ENCODE peak calls at places on chromosome 22, in eight cellular contexts. Y is colonic mucosa; Z is astrocyte of the spinal cord; Q is CD8-positive, alpha-beta T cell; T is RWPE2; W is HCT116; B is adipocyte; V is psoas muscle. X is an unnamed sample.

GRCh38 chr22:28759861-28760560 is 12.5 kb upstream of the CCDC117 start:
- DNase-seq in Y (no peak), Z (peak; percentile 27), Q (no peak), T (no peak), W (no peak), B (no peak), V (no peak), X (no peak)

GRCh38 chr22:28815729-28816128 is 15.4 kb upstream of the XBP1 start:
- DNase-seq in Y (no peak), Z (no peak), Q (no peak), T (no peak), W (no peak), B (no peak), V (no peak), X (no peak)

GRCh38 chr22:29044657-29045176 is 16.9 kb downstream of the C22orf31 start:
- DNase-seq in Y (no peak), Z (peak; percentile 78), Q (no peak), T (no peak), W (no peak), B (peak; percentile 78), V (peak; percentile 69), X (peak; percentile 39)

GRCh38 chr22:46798366-46799057 is 36.1 kb downstream of the TBC1D22A start:
- DNase-seq in Y (peak; percentile 81), Z (peak; percentile 70), Q (peak; percentile 58), T (no peak), W (peak; percentile 29), B (peak; percentile 84), V (peak; percentile 84), X (no peak)

GRCh38 chr22:21448627-21449416 is 18.4 kb upstream of the TMEM191C start:
- DNase-seq in Y (no peak), Z (no peak), Q (no peak), T (peak; percentile 38), W (no peak), B (no peak), V (peak; percentile 48), X (no peak)

GRCh38 chr22:44683237-44683636 is 18.8 kb upstream of the PRR5 start:
- DNase-seq in Y (no peak), Z (no peak), Q (no peak), T (no peak), W (no peak), B (no peak), V (no peak), X (no peak)

GRCh38 chr22:22590136-22590891 is 31.2 kb upstream of the PRAME start:
- DNase-seq in Y (no peak), Z (no peak), Q (no peak), T (no peak), W (no peak), B (no peak), V (no peak), X (no peak)

GRCh38 chr22:23394525-23395326 is 185.4 kb downstream of the IGLL1 start:
- DNase-seq in Y (no peak), Z (no peak), Q (no peak), T (peak; percentile 42), W (no peak), B (no peak), V (peak; percentile 35), X (no peak)

GRCh38 chr22:46766611-46767010 is 4.2 kb downstream of the TBC1D22A start:
- DNase-seq in Y (no peak), Z (no peak), Q (no peak), T (no peak), W (no peak), B (no peak), V (no peak), X (no peak)

GRCh38 chr22:19317865-19318264 is 26.3 kb upstream of the CLTCL1 start:
- DNase-seq in Y (no peak), Z (no peak), Q (no peak), T (no peak), W (no peak), B (no peak), V (no peak), X (no peak)

GRCh38 chr22:23306926-23307325 is 126.6 kb downstream of the BCR start:
- DNase-seq in Y (no peak), Z (no peak), Q (no peak), T (peak; percentile 7), W (no peak), B (no peak), V (no peak), X (no peak)

GRCh38 chr22:30221121-30221992 is 25.2 kb downstream of the LIF start:
- DNase-seq in Y (no peak), Z (no peak), Q (peak; percentile 41), T (no peak), W (no peak), B (no peak), V (no peak), X (no peak)

GRCh38 chr22:47495102-47495501 is 732.7 kb downstream of the TBC1D22A start:
- DNase-seq in Y (no peak), Z (no peak), Q (no peak), T (no peak), W (no peak), B (no peak), V (no peak), X (no peak)

GRCh38 chr22:46484861-46485595 is 52.4 kb downstream of the CELSR1 start:
- DNase-seq in Y (no peak), Z (peak; percentile 56), Q (no peak), T (no peak), W (no peak), B (peak; percentile 86), V (no peak), X (no peak)

GRCh38 chr22:24142241-24142640 is 39.0 kb upstream of the SUSD2 start:
- DNase-seq in Y (no peak), Z (no peak), Q (no peak), T (no peak), W (no peak), B (no peak), V (no peak), X (no peak)

GRCh38 chr22:47168900-47169800 is 406.7 kb downstream of the TBC1D22A start:
- DNase-seq in Y (no peak), Z (no peak), Q (no peak), T (no peak), W (no peak), B (peak; percentile 3), V (peak; percentile 31), X (no peak)

GRCh38 chr22:31752096-31752847 is 1.5 kb upstream of the DEPDC5 start:
- DNase-seq in Y (no peak), Z (no peak), Q (no peak), T (no peak), W (no peak), B (no peak), V (no peak), X (no peak)

GRCh38 chr22:31753005-31753633 is 700 bp upstream of the DEPDC5 start:
- DNase-seq in Y (peak; percentile 49), Z (peak; percentile 6), Q (no peak), T (no peak), W (no peak), B (peak; percentile 29), V (peak; percentile 67), X (no peak)

GRCh38 chr22:31753634-31754471 is at the start of gene DEPDC5:
- DNase-seq in Y (peak; percentile 98), Z (peak; percentile 94), Q (peak; percentile 89), T (peak; percentile 94), W (peak; percentile 85), B (peak; percentile 97), V (peak; percentile 97), X (peak; percentile 80)

GRCh38 chr22:31757265-31757664 is 3.4 kb downstream of the DEPDC5 start:
- DNase-seq in Y (no peak), Z (no peak), Q (no peak), T (no peak), W (no peak), B (no peak), V (no peak), X (no peak)

GRCh38 chr22:31754813-31755212 is 994 bp downstream of the DEPDC5 start:
- DNase-seq in Y (no peak), Z (peak; percentile 4), Q (no peak), T (no peak), W (no peak), B (peak; percentile 12), V (no peak), X (no peak)
- H3K4me3 ChIP-seq in Y (peak overlapping the region; percentile 82), Z (no peak overlapping the region), Q (no peak overlapping the region), T (peak overlapping the region; percentile 63), W (peak overlapping the region; percentile 65), B (peak overlapping the region; percentile 89), V (peak overlapping the region; percentile 97), X (peak overlapping the region; percentile 87)

GRCh38 chr22:41561335-41561734 is 525 bp downstream of the CSDC2 start:
- DNase-seq in Y (no peak), Z (peak; percentile 42), Q (no peak), T (no peak), W (no peak), B (peak; percentile 32), V (no peak), X (no peak)
- H3K4me3 ChIP-seq in Y (no peak overlapping the region), Z (peak overlapping the region; percentile 53), Q (no peak overlapping the region), T (no peak overlapping the region), W (no peak overlapping the region), B (no peak overlapping the region), V (peak overlapping the region; percentile 25), X (peak overlapping the region; percentile 45)

GRCh38 chr22:40463017-40463631 is 92.7 kb downstream of the SGSM3 start:
- DNase-seq in Y (peak; percentile 28), Z (no peak), Q (no peak), T (no peak), W (no peak), B (no peak), V (no peak), X (no peak)

GRCh38 chr22:40463727-40464126 is 93.3 kb downstream of the SGSM3 start:
- DNase-seq in Y (no peak), Z (no peak), Q (no peak), T (no peak), W (no peak), B (no peak), V (no peak), X (no peak)

GRCh38 chr22:40466976-40467375 is 96.6 kb downstream of the SGSM3 start:
- DNase-seq in Y (no peak), Z (no peak), Q (no peak), T (no peak), W (no peak), B (no peak), V (no peak), X (no peak)

GRCh38 chr22:40462195-40462988 is 92.0 kb downstream of the SGSM3 start:
- DNase-seq in Y (no peak), Z (no peak), Q (no peak), T (no peak), W (no peak), B (no peak), V (no peak), X (no peak)
- H3K4me3 ChIP-seq in Y (peak overlapping the region; percentile 22), Z (no peak overlapping the region), Q (peak overlapping the region; percentile 73), T (no peak overlapping the region), W (no peak overlapping the region), B (no peak overlapping the region), V (peak overlapping the region; percentile 17), X (no peak overlapping the region)

DNA sequence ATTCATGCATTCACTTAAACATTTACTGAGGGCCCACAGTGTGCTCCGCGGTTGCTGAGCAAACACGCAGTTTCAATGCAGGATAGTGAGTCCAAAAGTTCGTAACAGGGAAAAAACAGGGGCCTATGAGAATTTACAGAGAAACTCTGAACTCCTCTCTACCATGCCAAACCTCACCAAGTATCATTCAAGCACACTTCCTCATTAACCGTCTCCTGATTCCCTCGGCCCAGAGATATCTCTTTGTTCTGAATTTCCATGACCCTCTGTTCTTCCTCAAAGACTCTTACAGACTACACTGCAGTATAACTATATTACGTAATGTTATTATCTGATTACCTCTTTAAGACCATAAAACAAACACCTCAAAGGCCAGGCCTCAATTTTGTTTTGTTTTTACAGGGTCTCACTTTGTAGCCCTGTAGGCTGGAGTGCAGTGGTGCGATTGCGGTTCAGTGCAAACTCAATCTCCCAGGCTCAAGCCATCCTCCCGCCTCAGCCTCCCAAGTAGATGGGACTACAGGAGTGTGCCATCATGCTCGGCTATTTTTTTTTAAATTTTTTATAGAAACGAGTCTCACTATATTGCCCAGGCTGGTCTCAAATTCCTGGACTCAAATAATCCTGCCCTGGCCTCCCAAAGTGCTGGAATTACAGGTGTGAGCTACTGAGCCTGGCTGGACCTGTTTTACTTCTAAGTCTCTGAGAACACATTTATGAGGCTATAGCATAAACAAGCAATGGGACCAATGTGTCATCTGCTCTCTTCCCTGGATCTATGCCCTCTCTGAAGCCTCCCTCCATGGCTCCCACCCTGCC is 3.6 kb downstream of the HPS4 start:
- DNase-seq in Y (peak; percentile 30), Z (no peak), Q (no peak), T (no peak), W (no peak), B (no peak), V (no peak), X (no peak)
- H3K4me3 ChIP-seq in Y (peak overlapping the region; percentile 17), Z (no peak overlapping the region), Q (peak overlapping the region; percentile 31), T (peak overlapping the region; percentile 11), W (no peak overlapping the region), B (no peak overlapping the region), V (peak overlapping the region; percentile 99), X (no peak overlapping the region)